ENCODE peak calls at places on chromosome 15, in eight cellular contexts. G, C, K, Q, A, O, N and M are unnamed samples.
A peak's percentile ranks its signal among the peaks of the same experiment; 100 is the strongest.

GRCh38 chr15:48250640-48251076 is 44.6 kb downstream of the SLC12A1 start:
- DNase-seq in N (no peak), O (no peak), Q (no peak), C (peak; percentile 66), G (no peak), A (peak; percentile 67), K (peak; percentile 36), M (no peak)

GRCh38 chr15:33116218-33116617 is 78.3 kb downstream of the FMN1 start:
- DNase-seq in N (no peak), G (no peak), K (no peak), O (no peak), C (no peak), A (no peak), Q (no peak), M (no peak)

GRCh38 chr15:95409924-95410323 is 920.6 kb upstream of the NR2F2 start:
- DNase-seq in K (no peak), Q (no peak), C (no peak), G (no peak), O (no peak), N (no peak), A (no peak), M (no peak)

GRCh38 chr15:94026458-94026967 is 204.8 kb upstream of the MCTP2 start:
- DNase-seq in O (no peak), A (no peak), G (no peak), C (peak; percentile 64), N (no peak), K (no peak), Q (no peak), M (no peak)

GRCh38 chr15:72369964-72370363 is 5.8 kb downstream of the HEXA start:
- DNase-seq in O (no peak), A (no peak), C (no peak), K (no peak), N (no peak), Q (no peak), G (no peak), M (no peak)

GRCh38 chr15:47411733-47412530 is 305.4 kb upstream of the SEMA6D start:
- DNase-seq in K (peak; percentile 80), O (no peak), N (no peak), C (no peak), G (no peak), A (no peak), Q (no peak), M (no peak)

GRCh38 chr15:62841891-62842559 is 200.5 kb upstream of the TPM1 start:
- DNase-seq in Q (no peak), O (no peak), K (no peak), N (no peak), A (no peak), G (no peak), C (no peak), M (no peak)

GRCh38 chr15:63815796-63816533 is 17.8 kb downstream of the HERC1 start:
- DNase-seq in Q (no peak), G (no peak), O (no peak), N (no peak), C (no peak), A (no peak), K (no peak), M (no peak)

GRCh38 chr15:63156708-63157065 is 590 bp downstream of the RPS27L start:
- DNase-seq in A (no peak), C (peak; percentile 49), Q (no peak), K (no peak), O (no peak), N (no peak), G (no peak), M (no peak)

GRCh38 chr15:36024066-36024465 is 478.1 kb upstream of the DPH6 start:
- DNase-seq in O (no peak), N (no peak), Q (no peak), A (no peak), C (no peak), K (no peak), G (peak; percentile 61), M (no peak)

GRCh38 chr15:45646220-45646619 is 11.4 kb downstream of the SQOR start:
- DNase-seq in C (no peak), O (no peak), Q (no peak), N (no peak), K (no peak), G (no peak), A (no peak), M (no peak)

GRCh38 chr15:57445872-57446271 is 69.6 kb downstream of the CGNL1 start:
- DNase-seq in N (no peak), G (no peak), K (no peak), Q (no peak), O (no peak), C (no peak), A (no peak), M (no peak)

GRCh38 chr15:45442497-45443135 is 64.3 kb upstream of the GATM start:
- DNase-seq in N (no peak), A (no peak), K (no peak), Q (no peak), O (no peak), G (no peak), C (peak; percentile 73), M (no peak)

GRCh38 chr15:59042041-59042440 is 54.6 kb downstream of the RNF111 start:
- DNase-seq in K (no peak), N (no peak), Q (no peak), A (no peak), C (no peak), O (no peak), G (no peak), M (no peak)

GRCh38 chr15:66617137-66618090 is 51.6 kb upstream of the LCTL start:
- DNase-seq in O (no peak), G (peak; percentile 86), Q (no peak), A (peak; percentile 36), C (peak; percentile 76), N (peak; percentile 91), K (peak; percentile 1), M (no peak)

GRCh38 chr15:80501453-80501852 is 97.3 kb downstream of the ARNT2 start:
- DNase-seq in G (no peak), N (no peak), C (no peak), Q (no peak), O (no peak), K (no peak), A (no peak), M (no peak)

GRCh38 chr15:44188810-44189209 is 6.3 kb downstream of the FRMD5 start:
- DNase-seq in Q (no peak), N (no peak), G (no peak), C (no peak), A (no peak), O (no peak), K (no peak), M (no peak)

GRCh38 chr15:77748078-77749064 is 115.7 kb upstream of the LINGO1 start:
- DNase-seq in G (no peak), N (no peak), A (no peak), C (no peak), Q (no peak), K (no peak), O (no peak), M (no peak)

GRCh38 chr15:72271895-72272212 is 500 bp downstream of the PARP6 start:
- DNase-seq in N (no peak), K (no peak), Q (no peak), C (peak; percentile 47), O (no peak), A (no peak), G (no peak), M (no peak)

GRCh38 chr15:63469190-63469589 is 35.2 kb upstream of the USP3 start:
- DNase-seq in Q (no peak), O (peak; percentile 42), A (no peak), N (no peak), G (no peak), K (no peak), C (no peak), M (no peak)

GRCh38 chr15:58213587-58214360 is 75.6 kb downstream of the AQP9 start:
- DNase-seq in C (peak; percentile 59), N (no peak), A (no peak), O (no peak), K (no peak), Q (no peak), G (no peak), M (no peak)

GRCh38 chr15:101318810-101319200 is 23.8 kb upstream of the SNRPA1 start:
- DNase-seq in O (no peak), K (no peak), C (no peak), A (no peak), Q (no peak), G (no peak), N (peak; percentile 77), M (no peak)

GRCh38 chr15:39629376-39629775 is 48.5 kb downstream of the THBS1 start:
- DNase-seq in N (no peak), C (no peak), G (peak; percentile 61), Q (no peak), A (no peak), O (peak; percentile 74), K (no peak), M (no peak)

GRCh38 chr15:26615188-26615926 is 157.5 kb downstream of the GABRB3 start:
- DNase-seq in N (no peak), A (no peak), G (no peak), Q (no peak), O (no peak), C (no peak), K (no peak), M (no peak)

GRCh38 chr15:41546846-41547786 is 3.1 kb upstream of the RPAP1 start:
- DNase-seq in K (no peak), N (no peak), G (peak; percentile 25), Q (no peak), A (no peak), O (no peak), C (peak; percentile 55), M (no peak)

GRCh38 chr15:89334510-89335288 is at the start of gene POLG:
- DNase-seq in N (peak; percentile 99), Q (peak; percentile 94), O (peak; percentile 100), K (peak; percentile 93), C (peak; percentile 98), A (peak; percentile 97), G (peak; percentile 100), M (peak; percentile 97)

GRCh38 chr15:78921517-78921916 is 23.3 kb downstream of the CTSH start:
- DNase-seq in K (no peak), O (no peak), Q (no peak), N (no peak), G (no peak), A (no peak), C (no peak), M (no peak)

GRCh38 chr15:49712846-49713450 is 92.1 kb downstream of the DTWD1 start:
- DNase-seq in N (no peak), C (no peak), G (no peak), K (no peak), O (no peak), A (no peak), Q (no peak), M (no peak)

GRCh38 chr15:76988874-76989780 is 5.8 kb upstream of the PSTPIP1 start:
- DNase-seq in O (no peak), G (no peak), C (no peak), N (peak; percentile 60), Q (no peak), A (no peak), K (no peak), M (no peak)

GRCh38 chr15:73325191-73325980 is 43.4 kb downstream of the HCN4 start:
- DNase-seq in O (no peak), K (no peak), C (no peak), N (peak; percentile 82), A (no peak), G (no peak), Q (no peak), M (no peak)

GRCh38 chr15:64333986-64334385 is 22.0 kb downstream of the CSNK1G1 start:
- DNase-seq in A (no peak), C (no peak), K (no peak), N (no peak), Q (no peak), O (no peak), G (no peak), M (no peak)

GRCh38 chr15:48424076-48424475 is 92.8 kb downstream of the DUT start:
- DNase-seq in G (no peak), K (no peak), O (no peak), Q (no peak), N (no peak), C (no peak), A (no peak), M (no peak)

GRCh38 chr15:86852741-86853140 is 773.1 kb downstream of the AGBL1 start:
- DNase-seq in A (no peak), O (no peak), K (no peak), C (no peak), G (no peak), Q (no peak), N (no peak), M (no peak)

GRCh38 chr15:33846151-33846550 is 122.1 kb upstream of the CHRM5 start:
- DNase-seq in C (no peak), A (no peak), O (no peak), N (no peak), K (no peak), Q (no peak), G (no peak), M (no peak)